ENCODE peak calls at places on chromosomes 13 and 19, in ten cellular contexts. Q is A549, K is psoas muscle, U is mesendoderm, F is fibroblast of lung, P is small intestine, M is H9, O is breast epithelium, J is heart right ventricle, X is mammary epithelial cell. W is an unnamed sample. For H3K4me1, the result is how much of the 10 kb centered on the place peaks cover.

GRCh38 chr13:105370011-105370645 is 1165.3 kb downstream of the EFNB2 start:
- DNase-seq in X (no peak), M (no peak), J (no peak), K (no peak), P (no peak), F (peak), U (no peak), O (no peak), Q (no peak), W (no peak)

GRCh38 chr19:35828694-35829301 is 16.2 kb upstream of the PRODH2 start:
- DNase-seq in Q (peak), P (peak), X (peak), J (peak), U (peak), O (no peak), F (peak), M (peak), K (peak), W (no peak)

GRCh38 chr13:22897571-22898314 is 283.0 kb upstream of the SGCG start:
- DNase-seq in F (no peak), P (no peak), K (no peak), U (no peak), Q (no peak), X (no peak), O (no peak), M (no peak), J (no peak), W (no peak)

GRCh38 chr13:106533940-106534843 is 1.3 kb downstream of the EFNB2 start:
- DNase-seq in P (peak), J (peak), X (peak), M (no peak), O (no peak), Q (no peak), U (peak), F (peak), K (peak), W (peak)

GRCh38 chr13:30904043-30904442 is 2.0 kb upstream of the MEDAG start:
- DNase-seq in M (no peak), J (no peak), Q (no peak), X (no peak), F (no peak), P (no peak), O (no peak), U (no peak), K (no peak), W (no peak)

GRCh38 chr19:6484831-6485230 is 3.2 kb upstream of the DENND1C start:
- DNase-seq in K (no peak), U (no peak), F (no peak), O (no peak), P (no peak), Q (no peak), J (no peak), M (no peak), X (no peak), W (no peak)

GRCh38 chr19:35045667-35046300 is 4.3 kb downstream of the HPN start:
- DNase-seq in F (no peak), K (no peak), X (peak), J (no peak), U (peak), O (no peak), P (no peak), M (peak), Q (peak), W (no peak)

GRCh38 chr13:44013666-44014291 is 134.1 kb downstream of the LACC1 start:
- DNase-seq in F (peak), K (no peak), P (no peak), X (peak), O (no peak), J (peak), U (no peak), Q (no peak), M (no peak), W (no peak)

GRCh38 chr19:497861-498590 is 1.7 kb downstream of the MADCAM1 start:
- DNase-seq in P (no peak), O (no peak), M (peak), Q (peak), X (no peak), F (no peak), U (no peak), J (no peak), K (peak), W (no peak)

GRCh38 chr13:32403108-32403507 is 24.8 kb downstream of the N4BP2L1 start:
- DNase-seq in P (no peak), J (no peak), U (no peak), Q (no peak), K (no peak), M (no peak), O (no peak), X (no peak), F (no peak), W (no peak)

GRCh38 chr13:71864981-71865857 is 1.8 kb downstream of the DACH1 start:
- DNase-seq in Q (no peak), J (peak), K (peak), X (peak), M (peak), U (peak), O (no peak), P (peak), F (peak), W (peak)

GRCh38 chr19:28864577-28865042 is 348.3 kb downstream of the UQCRFS1 start:
- DNase-seq in M (no peak), K (no peak), F (no peak), J (peak), X (no peak), U (no peak), Q (no peak), O (no peak), P (peak), W (no peak)

GRCh38 chr19:10648360-10648759 is 5.8 kb upstream of the ILF3 start:
- DNase-seq in M (no peak), U (no peak), F (no peak), Q (no peak), P (no peak), X (no peak), J (no peak), K (no peak), O (no peak), W (no peak)

GRCh38 chr13:60078226-60078625 is 85.5 kb downstream of the DIAPH3 start:
- DNase-seq in X (peak), J (no peak), U (no peak), Q (no peak), F (no peak), K (no peak), M (no peak), O (no peak), P (no peak), W (no peak)

GRCh38 chr13:99969934-99970760 is 1.4 kb downstream of the ZIC5 start:
- DNase-seq in X (peak), P (no peak), K (no peak), Q (peak), O (no peak), J (no peak), F (peak), U (peak), M (peak), W (no peak)

GRCh38 chr19:38527466-38528136 is 90.2 kb downstream of the MAP4K1 start:
- DNase-seq in X (no peak), Q (peak), K (no peak), U (peak), F (no peak), M (peak), J (no peak), P (no peak), O (no peak), W (no peak)

GRCh38 chr13:66076417-66076816 is 1153.7 kb downstream of the PCDH9 start:
- DNase-seq in X (no peak), Q (no peak), F (peak), U (no peak), J (no peak), O (no peak), P (no peak), K (no peak), M (no peak), W (no peak)

GRCh38 chr19:8325454-8325853 is 4.2 kb downstream of the RPS28 start:
- DNase-seq in U (no peak), P (no peak), X (no peak), M (no peak), F (no peak), J (no peak), K (no peak), Q (no peak), O (no peak), W (no peak)

GRCh38 chr19:8324186-8325050 is 3.1 kb downstream of the RPS28 start:
- DNase-seq in K (no peak), M (peak), O (no peak), P (no peak), X (no peak), J (peak), U (no peak), Q (no peak), F (no peak), W (no peak)

GRCh38 chr19:8321760-8322637 is 703 bp downstream of the RPS28 start:
- DNase-seq in U (no peak), K (no peak), P (no peak), M (no peak), Q (no peak), F (no peak), J (no peak), O (no peak), X (no peak), W (no peak)

GRCh38 chr19:8322638-8322997 is 1.3 kb downstream of the RPS28 start:
- DNase-seq in X (no peak), J (no peak), P (no peak), U (no peak), F (no peak), Q (no peak), K (no peak), O (no peak), M (no peak), W (no peak)

DNA sequence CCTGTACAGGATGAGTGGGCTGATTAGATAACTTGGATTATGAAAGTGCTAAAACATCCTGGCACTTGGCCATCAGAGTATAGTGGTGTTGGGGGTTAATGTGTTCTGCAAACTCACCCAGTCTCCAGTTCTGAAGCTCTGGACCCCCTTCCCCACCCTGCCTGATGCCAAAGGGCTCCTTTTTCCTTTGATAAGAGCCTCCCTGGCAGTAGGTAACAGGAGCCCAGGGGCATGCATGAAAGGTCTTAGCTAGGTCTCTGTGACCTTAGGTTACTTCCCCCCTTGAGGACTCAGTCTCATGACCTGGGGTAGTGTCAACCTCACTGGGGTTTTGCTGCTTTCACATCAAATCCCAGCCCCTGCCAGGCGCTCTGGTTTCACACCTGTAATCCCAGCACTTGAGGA is 2.5 kb downstream of the RPS28 start:
- DNase-seq in Q (no peak), U (no peak), M (no peak), O (no peak), P (no peak), J (no peak), F (no peak), X (no peak), K (no peak), W (no peak)
- H3K4me1 ChIP-seq in Q (under half), U (under half), M (under half), O (under half), P (under half), J (under half), F (under half), X (under half), K (under half), W (under half)

GRCh38 chr19:49764341-49764740 is 1.2 kb upstream of the TSKS start:
- DNase-seq in O (no peak), Q (no peak), J (no peak), U (no peak), M (no peak), X (no peak), K (no peak), F (no peak), P (no peak), W (no peak)

GRCh38 chr19:49767967-49768581 is 1.3 kb downstream of the AP2A1 start:
- DNase-seq in U (no peak), F (no peak), J (no peak), K (no peak), O (no peak), M (no peak), P (no peak), X (no peak), Q (no peak), W (no peak)

GRCh38 chr19:49767380-49767779 is 579 bp downstream of the AP2A1 start:
- DNase-seq in M (no peak), Q (no peak), F (no peak), K (no peak), P (peak), X (no peak), O (no peak), J (no peak), U (peak), W (no peak)

GRCh38 chr19:49766938-49767315 is at the start of gene AP2A1:
- DNase-seq in K (no peak), M (no peak), U (no peak), Q (no peak), X (no peak), F (no peak), P (no peak), J (no peak), O (no peak), W (no peak)

DNA sequence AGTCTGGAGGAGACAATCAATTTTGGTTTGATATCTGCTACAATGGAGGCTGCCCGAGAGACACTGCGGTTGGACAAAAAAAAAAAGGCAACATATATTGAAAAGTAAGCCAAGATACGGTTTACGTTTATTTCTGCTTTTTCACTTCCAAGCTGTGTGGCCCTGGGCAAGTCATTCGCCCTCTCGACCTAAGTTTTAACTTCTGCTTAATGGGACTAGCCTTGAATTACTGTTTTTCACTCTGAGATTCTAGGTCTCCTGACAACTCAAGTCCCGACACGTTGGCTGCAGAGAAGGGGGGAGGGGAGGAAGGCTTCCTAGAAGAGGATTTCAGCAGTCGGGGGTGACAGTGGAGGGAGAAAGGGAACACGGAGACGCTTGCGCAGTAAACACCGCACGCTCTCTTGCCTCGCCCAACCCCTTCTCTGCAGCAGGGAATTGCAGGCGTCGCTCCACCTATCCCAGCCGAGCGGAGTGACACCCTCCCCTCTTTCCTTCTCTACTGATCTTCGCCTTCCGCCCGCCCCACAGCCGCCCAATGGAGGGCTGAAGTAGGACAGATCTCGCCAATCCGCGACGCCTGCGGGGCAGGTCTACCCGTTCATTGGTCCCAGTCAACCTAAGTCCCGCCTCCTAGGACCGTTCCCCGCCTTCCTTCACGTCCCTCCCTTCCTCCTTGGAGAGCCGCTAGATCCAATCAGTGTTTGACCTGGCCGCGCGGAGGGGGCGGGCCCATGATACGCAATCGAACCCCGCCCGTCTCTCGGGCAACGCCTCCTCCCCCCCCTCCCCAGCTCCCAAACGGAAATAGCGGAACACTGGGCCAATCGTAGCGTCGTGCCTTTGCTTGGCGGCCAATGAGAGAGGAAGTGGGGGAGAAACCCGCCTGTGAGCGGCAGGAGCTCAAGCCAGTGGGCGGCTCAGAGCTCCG is 529 bp upstream of the AP2A1 start:
- DNase-seq in X (peak), K (peak), Q (peak), P (peak), O (peak), M (peak), F (peak), U (peak), J (peak), W (peak)
- H3K4me1 ChIP-seq in X (under half), K (under half), Q (under half), P (under half), O (under half), M (under half), F (under half), U (under half), J (under half), W (under half)

GRCh38 chr13:114067381-114067885 is 65.0 kb downstream of the RASA3 start:
- DNase-seq in O (no peak), X (peak), Q (no peak), F (peak), P (no peak), M (no peak), J (no peak), U (no peak), K (no peak), W (no peak)

GRCh38 chr13:114064516-114065140 is 67.8 kb downstream of the RASA3 start:
- DNase-seq in O (no peak), Q (peak), U (no peak), J (peak), F (peak), M (no peak), P (peak), X (peak), K (peak), W (no peak)

GRCh38 chr13:114066956-114067355 is 65.5 kb downstream of the RASA3 start:
- DNase-seq in F (no peak), P (no peak), J (no peak), Q (no peak), K (no peak), X (no peak), O (no peak), U (no peak), M (no peak), W (no peak)

GRCh38 chr13:114065141-114065925 is 67.1 kb downstream of the RASA3 start:
- DNase-seq in M (peak), X (peak), U (peak), K (peak), J (peak), Q (peak), O (peak), P (peak), F (peak), W (peak)

DNA sequence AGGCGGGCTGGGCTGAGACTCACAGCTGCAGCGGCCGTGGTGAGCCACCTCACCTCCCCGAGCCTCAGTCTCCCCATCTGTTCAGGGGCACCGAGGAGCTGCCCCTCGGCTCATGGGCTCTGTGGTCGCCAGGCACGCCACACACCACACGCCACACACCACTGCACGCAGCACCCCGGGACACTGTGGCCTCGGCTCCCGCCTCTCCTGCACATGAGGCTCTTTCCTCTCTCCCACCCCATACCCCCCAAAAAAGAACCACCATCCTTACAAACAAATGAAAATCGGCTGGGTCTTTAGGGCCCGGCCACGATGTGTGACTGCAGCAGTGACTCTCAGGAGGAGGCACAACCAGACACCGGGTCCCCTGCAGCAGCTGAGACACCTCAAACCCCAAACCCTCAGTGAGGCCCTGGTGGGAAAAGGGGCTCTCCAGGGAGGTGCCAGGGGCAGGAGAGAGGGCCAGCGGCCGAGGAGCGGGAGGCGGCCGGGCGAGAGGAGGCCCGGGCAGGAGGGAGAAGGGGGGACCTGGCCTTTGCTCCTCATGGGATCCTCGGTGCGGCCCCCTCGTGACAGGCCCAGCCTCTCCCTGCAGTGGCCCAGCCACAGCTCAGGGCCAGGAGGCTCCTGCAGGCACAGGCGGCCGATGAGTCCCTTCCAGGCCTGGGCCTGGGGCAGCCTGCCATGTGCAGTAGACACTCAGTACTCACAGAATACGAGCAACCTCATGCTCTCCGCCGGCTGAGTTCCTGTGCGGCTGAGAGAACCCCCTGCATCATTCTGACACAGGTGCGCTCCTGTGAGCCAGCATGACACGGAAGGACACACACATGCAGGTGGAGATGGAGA is 66.3 kb downstream of the RASA3 start:
- DNase-seq in F (no peak), U (no peak), Q (no peak), P (no peak), X (no peak), K (no peak), J (peak), M (no peak), O (no peak), W (no peak)
- H3K4me1 ChIP-seq in F (half or more), U (under half), Q (half or more), P (under half), X (under half), K (half or more), J (half or more), M (under half), O (under half), W (under half)

DNA sequence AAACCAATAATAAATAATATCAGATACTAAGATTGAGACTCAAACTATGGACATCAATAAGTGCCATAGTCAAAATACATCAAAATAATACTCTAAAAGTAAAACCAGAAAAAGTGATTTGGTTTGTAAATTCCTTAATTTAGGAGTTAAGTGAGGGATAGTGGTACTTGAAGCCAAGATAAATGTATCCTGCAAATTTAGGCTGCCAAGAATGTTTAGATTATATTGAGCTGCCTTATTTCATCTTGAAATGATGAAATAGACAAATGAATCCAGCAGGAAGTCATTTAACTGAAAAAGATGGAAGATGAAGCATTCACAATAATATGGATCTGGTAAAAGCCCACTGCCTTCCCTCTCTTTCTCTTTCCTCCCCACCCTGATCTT is 112.3 kb downstream of the LRCH1 start:
- DNase-seq in F (no peak), X (no peak), O (no peak), Q (no peak), J (no peak), U (no peak), K (no peak), P (no peak), M (no peak), W (no peak)
- H3K4me1 ChIP-seq in F (under half), X (under half), O (under half), Q (half or more), J (half or more), U (under half), K (under half), P (under half), M (under half), W (under half)

DNA sequence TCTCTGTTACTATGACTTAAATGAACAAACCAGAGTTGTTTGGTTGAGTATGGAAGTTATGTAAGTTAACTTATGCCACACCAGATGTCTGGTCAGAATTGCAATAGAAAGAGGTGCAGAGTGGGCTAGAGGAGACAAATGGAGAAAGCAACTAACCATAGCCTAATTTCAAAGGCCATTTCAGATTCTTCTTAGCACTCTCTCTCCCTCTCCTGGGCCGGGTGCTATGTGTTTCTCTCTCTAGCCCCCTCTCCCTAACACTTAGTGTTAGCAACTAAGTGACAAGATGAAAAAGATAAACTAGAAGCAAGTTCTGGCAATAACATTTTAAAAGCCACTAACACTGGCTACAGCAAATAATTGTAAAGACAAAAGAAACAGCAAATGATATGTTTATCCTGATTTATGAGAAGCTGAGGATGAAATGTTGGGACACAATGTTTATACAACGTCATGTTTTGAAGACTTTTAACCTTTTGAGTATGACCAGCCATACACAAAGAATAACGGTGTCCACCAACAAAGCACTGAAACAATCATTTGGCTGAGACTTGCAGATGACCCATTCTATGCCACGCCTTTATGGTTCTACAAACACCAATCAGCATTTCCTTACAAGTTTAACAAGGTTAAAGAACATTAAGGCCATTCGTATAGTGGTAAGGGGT is 18.6 kb downstream of the SERPINE3 start:
- DNase-seq in X (no peak), M (no peak), O (no peak), U (peak), P (no peak), J (no peak), Q (no peak), F (no peak), K (no peak), W (no peak)
- H3K4me1 ChIP-seq in X (under half), M (under half), O (under half), U (under half), P (under half), J (under half), Q (under half), F (under half), K (under half), W (under half)

W was measured in right lobe of liver.